ENCODE peak calls at places on chromosomes 16 and 17, in nine cellular contexts. P, O, W, B, T, H, J, Z and C are unnamed samples.

GRCh38 chr16:62692685-62693084 is 656.4 kb upstream of the CDH8 start:
- DNase-seq in P (no peak), O (no peak), W (no peak), B (no peak), T (no peak), H (no peak), J (no peak), Z (no peak), C (no peak)

GRCh38 chr16:11034005-11034404 is 89.6 kb downstream of the CLEC16A start:
- DNase-seq in P (no peak), O (no peak), W (peak), B (no peak), T (no peak), H (no peak), J (no peak), Z (no peak), C (peak)

GRCh38 chr16:2968738-2969544 is at the start of gene PAQR4:
- DNase-seq in P (peak), O (peak), W (peak), B (peak), T (peak), H (peak), J (peak), Z (peak), C (peak)

GRCh38 chr16:73616186-73616585 is 568.3 kb upstream of the ZFHX3 start:
- DNase-seq in P (no peak), O (no peak), W (no peak), B (no peak), T (no peak), H (no peak), J (no peak), Z (no peak), C (no peak)

GRCh38 chr17:4833941-4834501 is 881 bp downstream of the MINK1 start:
- DNase-seq in P (no peak), O (peak), W (peak), B (peak), T (peak), H (no peak), J (no peak), Z (no peak), C (peak)

GRCh38 chr16:30430428-30430970 is 669 bp upstream of the DCTPP1 start:
- DNase-seq in P (peak), O (no peak), W (no peak), B (no peak), T (no peak), H (no peak), J (no peak), Z (no peak), C (no peak)

GRCh38 chr17:34598161-34598776 is 18.9 kb downstream of the TMEM132E start:
- DNase-seq in P (no peak), O (no peak), W (no peak), B (peak), T (no peak), H (peak), J (no peak), Z (no peak), C (no peak)

GRCh38 chr16:71707199-71707598 is 17.3 kb downstream of the PHLPP2 start:
- DNase-seq in P (no peak), O (no peak), W (no peak), B (peak), T (no peak), H (no peak), J (no peak), Z (no peak), C (no peak)

GRCh38 chr17:3893720-3894116 is 865 bp upstream of the CAMKK1 start:
- DNase-seq in P (no peak), O (no peak), W (no peak), B (no peak), T (no peak), H (no peak), J (no peak), Z (no peak), C (no peak)

GRCh38 chr16:48537909-48538745 is 71.9 kb downstream of the N4BP1 start:
- DNase-seq in P (peak), O (no peak), W (no peak), B (no peak), T (no peak), H (peak), J (no peak), Z (no peak), C (no peak)

GRCh38 chr17:72677108-72677507 is 415.4 kb downstream of the SLC39A11 start:
- DNase-seq in P (no peak), O (no peak), W (no peak), B (no peak), T (no peak), H (no peak), J (no peak), Z (no peak), C (no peak)

GRCh38 chr16:75301804-75302203 is 50.4 kb upstream of the BCAR1 start:
- DNase-seq in P (no peak), O (no peak), W (no peak), B (no peak), T (no peak), H (no peak), J (no peak), Z (no peak), C (no peak)

GRCh38 chr16:70804153-70804728 is 3.3 kb upstream of the VAC14 start:
- DNase-seq in P (no peak), O (no peak), W (peak), B (no peak), T (no peak), H (no peak), J (no peak), Z (no peak), C (peak)

GRCh38 chr16:7512503-7512902 is 179.9 kb downstream of the RBFOX1 start:
- DNase-seq in P (no peak), O (no peak), W (no peak), B (no peak), T (no peak), H (no peak), J (no peak), Z (no peak), C (no peak)

GRCh38 chr16:52721331-52721730 is 174.4 kb upstream of the TOX3 start:
- DNase-seq in P (no peak), O (no peak), W (no peak), B (no peak), T (no peak), H (no peak), J (no peak), Z (no peak), C (no peak)

GRCh38 chr17:39627170-39627716 is 491 bp downstream of the PPP1R1B start:
- DNase-seq in P (no peak), O (no peak), W (no peak), B (no peak), T (no peak), H (no peak), J (no peak), Z (no peak), C (no peak)